ENCODE peak calls at places on chromosome 19, in four cellular contexts. F, G, A and J are unnamed samples.

GRCh38 chr19:1170938-1171754 is 2.9 kb downstream of the SBNO2 start:
- DNase-seq in F (no peak), G (no peak), A (no peak), J (no peak)

GRCh38 chr19:30693179-30693578 is 321.0 kb downstream of the ZNF536 start:
- DNase-seq in F (no peak), G (peak; percentile 59), A (no peak), J (no peak)

GRCh38 chr19:34732548-34733255 is 1.3 kb upstream of the ZNF181 start:
- DNase-seq in F (no peak), G (peak; percentile 30), A (peak; percentile 53), J (no peak)

GRCh38 chr19:1489463-1489971 is 633 bp downstream of the PCSK4 start:
- DNase-seq in F (no peak), G (peak; percentile 25), A (no peak), J (no peak)

GRCh38 chr19:6576869-6577281 is 14.1 kb downstream of the CD70 start:
- DNase-seq in F (no peak), G (no peak), A (no peak), J (no peak)

GRCh38 chr19:1249298-1249989 is 1.1 kb downstream of the MIDN start:
- DNase-seq in F (peak; percentile 94), G (peak; percentile 92), A (peak; percentile 96), J (peak; percentile 96)

GRCh38 chr19:1468274-1469199 is 10.5 kb downstream of the C19orf25 start:
- DNase-seq in F (peak; percentile 49), G (no peak), A (no peak), J (no peak)

GRCh38 chr19:56134655-56134922 is 6.5 kb upstream of the ZNF444 start:
- DNase-seq in F (no peak), G (no peak), A (no peak), J (no peak)

GRCh38 chr19:35963514-35963913 is 27.3 kb downstream of the LRFN3 start:
- DNase-seq in F (peak; percentile 64), G (no peak), A (peak; percentile 92), J (peak; percentile 83)

GRCh38 chr19:14048439-14049153 is 13.3 kb downstream of the PALM3 start:
- DNase-seq in F (peak; percentile 24), G (peak; percentile 83), A (peak; percentile 86), J (peak; percentile 70)

GRCh38 chr19:3154957-3155736 is 19.3 kb downstream of the GNA15 start:
- DNase-seq in F (peak; percentile 100), G (peak; percentile 66), A (no peak), J (peak; percentile 73)

GRCh38 chr19:10009714-10010224 is 535 bp downstream of the COL5A3 start:
- DNase-seq in F (peak; percentile 40), G (no peak), A (no peak), J (no peak)

GRCh38 chr19:9309974-9310446 is 372 bp upstream of the ZNF699 start:
- DNase-seq in F (peak; percentile 89), G (peak; percentile 92), A (peak; percentile 99), J (no peak)

GRCh38 chr19:55585658-55586339 is 5.2 kb upstream of the ZNF579 start:
- DNase-seq in F (peak; percentile 52), G (peak; percentile 93), A (peak; percentile 90), J (peak; percentile 77)

GRCh38 chr19:52600639-52601024 is 30.5 kb downstream of the ZNF701 start:
- DNase-seq in F (no peak), G (no peak), A (peak; percentile 60), J (peak; percentile 18)

GRCh38 chr19:1266818-1267440 is 2.2 kb upstream of the CIRBP start:
- DNase-seq in F (no peak), G (peak; percentile 85), A (peak; percentile 73), J (peak; percentile 89)

GRCh38 chr19:37466277-37466797 is 907 bp downstream of the ZNF569 start:
- DNase-seq in F (peak; percentile 31), G (no peak), A (peak; percentile 21), J (no peak)

GRCh38 chr19:18204394-18205179 is 745 bp upstream of the RAB3A start:
- DNase-seq in F (peak; percentile 23), G (peak; percentile 84), A (peak; percentile 79), J (peak; percentile 82)

GRCh38 chr19:33470040-33470330 is 51.6 kb downstream of the PEPD start:
- DNase-seq in F (no peak), G (no peak), A (no peak), J (no peak)

GRCh38 chr19:33471111-33471996 is 50.2 kb downstream of the PEPD start:
- DNase-seq in F (no peak), G (peak; percentile 75), A (no peak), J (no peak)

GRCh38 chr19:33470686-33471085 is 50.9 kb downstream of the PEPD start:
- DNase-seq in F (no peak), G (peak; percentile 53), A (no peak), J (no peak)

GRCh38 chr19:33473644-33474305 is 47.8 kb downstream of the PEPD start:
- DNase-seq in F (peak; percentile 59), G (no peak), A (no peak), J (no peak)

GRCh38 chr19:33472696-33473624 is 48.6 kb downstream of the PEPD start:
- DNase-seq in F (peak; percentile 99), G (no peak), A (no peak), J (no peak)
- TF ChIP-seq CTCF in F (no peak), G (no peak), A (no peak), J (no peak)

DNA sequence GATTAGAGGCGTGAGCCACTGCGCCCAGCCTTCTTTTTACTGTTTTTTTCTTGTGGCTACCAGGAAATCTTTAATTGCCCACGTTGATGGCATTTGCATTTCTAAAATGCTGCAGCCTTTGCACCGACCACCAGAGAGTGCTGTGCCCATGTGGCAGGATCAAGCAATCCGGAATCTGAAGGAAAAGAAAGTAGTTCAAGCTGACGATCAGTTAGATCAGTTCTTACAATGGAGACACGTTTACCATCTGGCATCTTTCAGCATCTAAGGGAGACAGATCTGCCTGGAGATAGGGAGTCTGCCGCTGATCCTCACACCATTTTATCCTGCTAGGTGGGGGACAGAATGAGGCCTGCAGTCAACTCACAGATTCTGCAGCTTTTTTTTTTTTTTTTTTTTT is 19.9 kb downstream of the TINCR start:
- DNase-seq in F (peak; percentile 33), G (peak; percentile 60), A (peak; percentile 87), J (peak; percentile 32)
- TF ChIP-seq CTCF in F (peak; percentile 66), G (peak; percentile 56), A (peak; percentile 95), J (peak; percentile 39)

GRCh38 chr19:53659292-53659691 is 27.5 kb downstream of the DPRX start:
- DNase-seq in F (no peak), G (peak; percentile 33), A (peak; percentile 94), J (peak; percentile 31)
- TF ChIP-seq CTCF in F (no peak), G (peak; percentile 37), A (peak; percentile 77), J (no peak)

DNA sequence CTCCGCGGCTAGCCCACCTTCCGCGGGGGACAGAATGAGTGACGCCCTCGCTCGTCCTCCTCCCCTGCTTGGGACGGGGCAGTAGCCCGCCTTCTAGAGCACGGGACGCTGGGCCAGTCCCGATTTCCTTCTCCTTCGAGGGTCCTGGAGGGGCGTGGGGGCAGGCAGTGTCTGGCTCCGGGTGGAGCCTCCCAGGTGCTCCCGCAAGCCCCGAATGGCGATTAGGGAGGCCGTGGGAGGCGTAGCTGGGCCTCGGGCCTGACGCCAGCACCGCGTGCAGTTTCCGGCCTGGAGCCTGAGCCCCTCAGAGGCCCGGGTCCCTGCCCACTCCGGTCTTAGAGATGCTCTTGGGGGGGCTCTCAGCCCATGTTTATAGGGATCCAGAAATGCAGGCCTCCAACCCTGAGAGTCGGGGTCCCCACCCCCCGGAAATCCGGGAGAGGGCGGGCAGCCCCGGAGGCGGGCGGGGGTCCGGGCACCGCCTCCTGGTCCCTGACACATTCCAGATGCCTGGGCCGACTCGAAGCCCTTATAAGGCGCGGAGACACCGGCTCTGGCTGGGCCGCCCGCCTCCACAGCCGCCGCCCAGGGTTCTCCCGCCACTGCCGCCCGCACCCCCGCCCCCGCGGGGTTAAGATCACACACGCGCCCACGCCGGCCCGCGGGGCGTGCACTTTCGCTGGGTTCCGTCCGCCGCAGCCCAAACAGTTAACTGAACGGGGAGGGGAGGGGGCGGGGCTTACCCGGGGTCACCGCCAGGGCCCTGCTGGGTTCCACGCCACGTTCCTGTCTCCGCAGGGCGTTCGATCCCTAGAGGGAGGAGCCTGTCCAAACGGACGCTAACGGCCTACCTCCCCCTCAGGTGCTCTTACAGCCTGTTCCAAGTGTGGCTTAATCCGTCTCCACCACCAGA is 1.5 kb downstream of the MYADM start:
- DNase-seq in F (peak; percentile 83), G (peak; percentile 91), A (peak; percentile 94), J (peak; percentile 88)
- TF ChIP-seq CTCF in F (no peak), G (peak; percentile 17), A (peak; percentile 3), J (no peak)

DNA sequence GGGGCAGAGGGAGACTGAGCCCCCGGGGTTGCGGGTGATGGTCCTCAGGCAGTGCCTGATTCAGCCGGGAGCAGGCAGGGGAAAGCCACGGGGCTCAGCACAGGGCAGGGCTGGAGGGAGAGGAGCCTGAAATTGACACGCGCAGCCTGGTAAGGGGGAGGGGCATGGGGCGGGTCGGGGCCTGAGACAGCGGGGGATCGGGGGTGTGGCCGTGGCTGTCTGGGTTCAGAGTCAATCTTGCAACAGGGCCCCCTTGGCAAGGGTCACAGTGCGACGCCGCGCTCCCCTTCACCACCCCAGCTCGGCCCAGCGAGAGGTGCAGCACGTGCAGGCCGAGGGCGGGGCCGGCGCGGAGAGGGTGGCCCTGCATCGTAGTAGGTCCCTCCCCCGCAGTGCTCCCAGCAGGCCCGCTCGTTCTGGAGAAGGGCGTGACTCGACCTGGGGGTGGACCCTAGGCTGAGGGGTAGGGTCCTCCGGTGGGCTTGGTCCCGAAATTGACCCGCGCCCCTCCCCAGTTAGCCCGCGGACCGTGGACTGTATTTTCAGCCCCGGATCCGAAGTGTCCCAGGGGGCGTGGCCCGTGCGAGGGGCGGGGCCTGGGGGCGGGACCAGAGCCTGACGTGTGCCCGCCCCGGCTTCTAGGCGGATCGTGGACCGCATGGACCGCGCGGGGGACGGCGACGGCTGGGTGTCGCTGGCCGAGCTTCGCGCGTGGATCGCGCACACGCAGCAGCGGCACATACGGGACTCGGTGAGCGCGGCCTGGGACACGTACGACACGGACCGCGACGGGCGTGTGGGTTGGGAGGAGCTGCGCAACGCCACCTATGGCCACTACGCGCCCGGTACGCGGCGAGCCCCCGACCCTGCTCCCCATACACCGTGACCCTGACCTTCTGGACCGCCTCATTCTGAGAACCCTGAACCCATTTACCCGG is 6.0 kb downstream of the RCN3 start:
- DNase-seq in F (peak; percentile 35), G (peak; percentile 93), A (peak; percentile 83), J (peak; percentile 80)
- TF ChIP-seq CTCF in F (no peak), G (peak; percentile 55), A (peak; percentile 50), J (peak; percentile 50)

GRCh38 chr19:12801466-12802266 is at the start of the genes PRDX2 and THSD8:
- DNase-seq in F (peak; percentile 56), G (peak; percentile 94), A (peak; percentile 94), J (peak; percentile 69)
- TF ChIP-seq CTCF in F (no peak), G (no peak), A (no peak), J (no peak)

DNA sequence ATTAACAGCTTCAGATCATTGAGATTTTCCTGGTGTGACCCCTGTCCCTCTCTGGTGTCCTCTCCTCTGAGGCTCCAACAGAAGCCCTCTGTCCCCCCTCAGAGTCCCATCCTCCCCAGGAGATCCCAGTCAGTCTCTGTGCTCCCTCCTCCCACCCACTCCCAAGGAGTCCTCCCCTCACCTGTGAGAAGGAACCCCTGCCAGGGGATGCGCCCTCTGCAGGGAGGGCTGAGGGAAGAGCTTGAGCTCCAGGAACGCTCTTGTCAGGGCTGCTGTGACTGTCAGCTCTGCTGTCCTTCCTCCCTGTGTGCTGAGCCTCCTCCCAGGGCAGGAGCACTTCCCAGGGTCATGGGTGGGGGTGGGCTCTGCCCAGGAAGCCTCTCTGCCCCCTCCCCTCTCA is 33.2 kb downstream of the CEACAM8 start:
- DNase-seq in F (no peak), G (no peak), A (peak; percentile 9), J (no peak)
- TF ChIP-seq CTCF in F (no peak), G (no peak), A (peak; percentile 58), J (no peak)